ENCODE peak calls at places on chromosomes 12 and 14, in ten cellular contexts. One of them, this sample, is unnamed.

GRCh38 chr12:4648099-4648498 is 752 bp downstream of the AKAP3 start:
- DNase-seq in WERI-Rb-1: no peak
- DNase-seq in tibial artery: no peak
- DNase-seq in GM06990: peak; percentile 15
- DNase-seq in dorsolateral prefrontal cortex: no peak
- DNase-seq in hepatocyte: peak; percentile 16
- DNase-seq in AG04450: no peak
- DNase-seq in mesothelial cell of epicardium: no peak
- DNase-seq in MCF 10A: no peak
- DNase-seq in kidney epithelial cell: no peak
- DNase-seq in this sample: no peak

GRCh38 chr14:36647827-36648753 is 13.6 kb upstream of the PAX9 start:
- DNase-seq in dorsolateral prefrontal cortex: no peak
- DNase-seq in kidney epithelial cell: no peak
- DNase-seq in tibial artery: peak; percentile 67
- DNase-seq in GM06990: no peak
- DNase-seq in WERI-Rb-1: no peak
- DNase-seq in MCF 10A: peak; percentile 63
- DNase-seq in AG04450: no peak
- DNase-seq in mesothelial cell of epicardium: no peak
- DNase-seq in hepatocyte: peak; percentile 74
- DNase-seq in this sample: no peak

GRCh38 chr12:76719642-76720041 is 44.3 kb upstream of the ZDHHC17 start:
- DNase-seq in hepatocyte: no peak
- DNase-seq in MCF 10A: no peak
- DNase-seq in dorsolateral prefrontal cortex: no peak
- DNase-seq in mesothelial cell of epicardium: no peak
- DNase-seq in AG04450: no peak
- DNase-seq in tibial artery: no peak
- DNase-seq in kidney epithelial cell: no peak
- DNase-seq in GM06990: no peak
- DNase-seq in WERI-Rb-1: no peak
- DNase-seq in this sample: no peak

GRCh38 chr12:42469355-42470006 is 120.1 kb downstream of the PRICKLE1 start:
- DNase-seq in dorsolateral prefrontal cortex: no peak
- DNase-seq in AG04450: no peak
- DNase-seq in MCF 10A: no peak
- DNase-seq in GM06990: peak; percentile 81
- DNase-seq in kidney epithelial cell: no peak
- DNase-seq in mesothelial cell of epicardium: no peak
- DNase-seq in WERI-Rb-1: no peak
- DNase-seq in hepatocyte: no peak
- DNase-seq in tibial artery: no peak
- DNase-seq in this sample: no peak

GRCh38 chr14:22560638-22561365 is 28.2 kb downstream of the DAD1 start:
- DNase-seq in mesothelial cell of epicardium: no peak
- DNase-seq in tibial artery: no peak
- DNase-seq in dorsolateral prefrontal cortex: no peak
- DNase-seq in kidney epithelial cell: no peak
- DNase-seq in hepatocyte: peak; percentile 77
- DNase-seq in MCF 10A: no peak
- DNase-seq in GM06990: no peak
- DNase-seq in WERI-Rb-1: no peak
- DNase-seq in AG04450: no peak
- DNase-seq in this sample: no peak

GRCh38 chr14:103721334-103722120 is 5.9 kb downstream of the ZFYVE21 start:
- DNase-seq in AG04450: no peak
- DNase-seq in kidney epithelial cell: peak; percentile 47
- DNase-seq in WERI-Rb-1: no peak
- DNase-seq in hepatocyte: no peak
- DNase-seq in GM06990: no peak
- DNase-seq in mesothelial cell of epicardium: no peak
- DNase-seq in tibial artery: no peak
- DNase-seq in dorsolateral prefrontal cortex: peak; percentile 87
- DNase-seq in MCF 10A: peak; percentile 89
- DNase-seq in this sample: no peak

GRCh38 chr12:130796985-130797686 is 41.9 kb downstream of the STX2 start:
- DNase-seq in MCF 10A: no peak
- DNase-seq in mesothelial cell of epicardium: no peak
- DNase-seq in AG04450: no peak
- DNase-seq in tibial artery: no peak
- DNase-seq in GM06990: no peak
- DNase-seq in hepatocyte: no peak
- DNase-seq in WERI-Rb-1: no peak
- DNase-seq in dorsolateral prefrontal cortex: no peak
- DNase-seq in kidney epithelial cell: no peak
- DNase-seq in this sample: no peak

GRCh38 chr12:124463341-124463861 is 104.0 kb downstream of the NCOR2 start:
- DNase-seq in GM06990: no peak
- DNase-seq in tibial artery: no peak
- DNase-seq in dorsolateral prefrontal cortex: peak; percentile 49
- DNase-seq in mesothelial cell of epicardium: no peak
- DNase-seq in kidney epithelial cell: no peak
- DNase-seq in hepatocyte: peak; percentile 43
- DNase-seq in AG04450: no peak
- DNase-seq in MCF 10A: no peak
- DNase-seq in WERI-Rb-1: peak; percentile 98
- DNase-seq in this sample: no peak

GRCh38 chr14:77914073-77914721 is 114.3 kb downstream of the ADCK1 start:
- DNase-seq in AG04450: no peak
- DNase-seq in dorsolateral prefrontal cortex: no peak
- DNase-seq in mesothelial cell of epicardium: no peak
- DNase-seq in GM06990: no peak
- DNase-seq in tibial artery: peak; percentile 12
- DNase-seq in hepatocyte: no peak
- DNase-seq in WERI-Rb-1: no peak
- DNase-seq in MCF 10A: no peak
- DNase-seq in kidney epithelial cell: no peak
- DNase-seq in this sample: no peak

GRCh38 chr14:22432348-22432976 is 156.6 kb downstream of the DAD1 start:
- DNase-seq in tibial artery: peak; percentile 67
- DNase-seq in dorsolateral prefrontal cortex: no peak
- DNase-seq in WERI-Rb-1: no peak
- DNase-seq in GM06990: peak; percentile 29
- DNase-seq in AG04450: peak; percentile 74
- DNase-seq in hepatocyte: peak; percentile 74
- DNase-seq in mesothelial cell of epicardium: no peak
- DNase-seq in kidney epithelial cell: peak; percentile 90
- DNase-seq in MCF 10A: peak; percentile 97
- DNase-seq in this sample: no peak

GRCh38 chr12:96230646-96231045 is 36.5 kb downstream of the ELK3 start:
- DNase-seq in kidney epithelial cell: no peak
- DNase-seq in WERI-Rb-1: no peak
- DNase-seq in dorsolateral prefrontal cortex: no peak
- DNase-seq in GM06990: no peak
- DNase-seq in tibial artery: no peak
- DNase-seq in AG04450: no peak
- DNase-seq in mesothelial cell of epicardium: no peak
- DNase-seq in MCF 10A: no peak
- DNase-seq in hepatocyte: no peak
- DNase-seq in this sample: no peak

GRCh38 chr12:76085159-76085868 is 829 bp upstream of the NAP1L1 start:
- DNase-seq in tibial artery: no peak
- DNase-seq in GM06990: peak; percentile 19
- DNase-seq in dorsolateral prefrontal cortex: no peak
- DNase-seq in AG04450: no peak
- DNase-seq in MCF 10A: no peak
- DNase-seq in mesothelial cell of epicardium: no peak
- DNase-seq in kidney epithelial cell: no peak
- DNase-seq in WERI-Rb-1: no peak
- DNase-seq in hepatocyte: peak; percentile 31
- DNase-seq in this sample: no peak

GRCh38 chr14:54585214-54585613 is 18.3 kb downstream of the SAMD4A start:
- DNase-seq in WERI-Rb-1: no peak
- DNase-seq in dorsolateral prefrontal cortex: no peak
- DNase-seq in GM06990: no peak
- DNase-seq in tibial artery: no peak
- DNase-seq in mesothelial cell of epicardium: no peak
- DNase-seq in MCF 10A: no peak
- DNase-seq in hepatocyte: no peak
- DNase-seq in kidney epithelial cell: no peak
- DNase-seq in AG04450: no peak
- DNase-seq in this sample: no peak

GRCh38 chr14:48936352-48936751 is 649.8 kb downstream of the RPS29 start:
- DNase-seq in tibial artery: no peak
- DNase-seq in hepatocyte: peak; percentile 39
- DNase-seq in AG04450: no peak
- DNase-seq in WERI-Rb-1: peak; percentile 10
- DNase-seq in MCF 10A: peak; percentile 57
- DNase-seq in dorsolateral prefrontal cortex: peak; percentile 41
- DNase-seq in GM06990: no peak
- DNase-seq in kidney epithelial cell: no peak
- DNase-seq in mesothelial cell of epicardium: no peak
- DNase-seq in this sample: no peak

GRCh38 chr12:27672654-27673053 is 23.6 kb upstream of the REP15 start:
- DNase-seq in GM06990: no peak
- DNase-seq in hepatocyte: no peak
- DNase-seq in mesothelial cell of epicardium: no peak
- DNase-seq in AG04450: no peak
- DNase-seq in WERI-Rb-1: no peak
- DNase-seq in kidney epithelial cell: no peak
- DNase-seq in dorsolateral prefrontal cortex: no peak
- DNase-seq in MCF 10A: no peak
- DNase-seq in tibial artery: no peak
- DNase-seq in this sample: no peak

GRCh38 chr12:107522692-107523477 is 162.7 kb upstream of the PWP1 start:
- DNase-seq in mesothelial cell of epicardium: no peak
- DNase-seq in tibial artery: no peak
- DNase-seq in GM06990: no peak
- DNase-seq in WERI-Rb-1: peak; percentile 20
- DNase-seq in MCF 10A: peak; percentile 18
- DNase-seq in dorsolateral prefrontal cortex: no peak
- DNase-seq in kidney epithelial cell: no peak
- DNase-seq in AG04450: no peak
- DNase-seq in hepatocyte: no peak
- DNase-seq in this sample: no peak
- TF ChIP-seq CTCF in mesothelial cell of epicardium: no peak
- TF ChIP-seq CTCF in tibial artery: no peak
- TF ChIP-seq CTCF in GM06990: peak; percentile 21
- TF ChIP-seq CTCF in WERI-Rb-1: peak; percentile 69
- TF ChIP-seq CTCF in MCF 10A: no peak
- TF ChIP-seq CTCF in dorsolateral prefrontal cortex: no peak
- TF ChIP-seq CTCF in kidney epithelial cell: peak; percentile 14
- TF ChIP-seq CTCF in AG04450: peak; percentile 28
- TF ChIP-seq CTCF in hepatocyte: peak; percentile 12
- TF ChIP-seq CTCF in this sample: no peak

DNA sequence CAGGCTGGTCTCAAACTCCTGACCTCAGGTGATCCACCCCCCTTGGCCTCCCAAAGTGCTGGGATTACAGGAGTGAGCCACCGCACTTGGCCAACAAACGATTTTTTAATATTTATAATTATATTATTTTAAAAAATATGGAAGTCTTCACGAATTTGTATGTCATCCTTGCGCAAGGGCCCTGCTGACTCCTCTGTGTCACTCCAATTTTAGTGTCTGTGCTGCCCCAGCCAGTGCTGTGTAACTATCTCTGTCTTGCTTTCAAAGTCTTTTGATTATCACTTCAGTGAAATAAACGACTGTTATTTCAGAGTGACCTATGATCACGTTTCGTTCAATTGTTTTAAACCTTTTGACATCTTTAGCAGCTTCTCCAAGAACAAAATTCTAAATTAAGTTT is 13.1 kb upstream of the MMP17 start:
- DNase-seq in GM06990: no peak
- DNase-seq in tibial artery: no peak
- DNase-seq in WERI-Rb-1: no peak
- DNase-seq in MCF 10A: no peak
- DNase-seq in AG04450: no peak
- DNase-seq in hepatocyte: no peak
- DNase-seq in kidney epithelial cell: no peak
- DNase-seq in dorsolateral prefrontal cortex: no peak
- DNase-seq in mesothelial cell of epicardium: no peak
- DNase-seq in this sample: no peak
- TF ChIP-seq CTCF in GM06990: no peak
- TF ChIP-seq CTCF in tibial artery: no peak
- TF ChIP-seq CTCF in WERI-Rb-1: no peak
- TF ChIP-seq CTCF in MCF 10A: no peak
- TF ChIP-seq CTCF in AG04450: no peak
- TF ChIP-seq CTCF in hepatocyte: no peak
- TF ChIP-seq CTCF in kidney epithelial cell: no peak
- TF ChIP-seq CTCF in dorsolateral prefrontal cortex: no peak
- TF ChIP-seq CTCF in mesothelial cell of epicardium: no peak
- TF ChIP-seq CTCF in this sample: no peak

GRCh38 chr14:61558271-61558670 is 137.0 kb upstream of the HIF1A start:
- DNase-seq in hepatocyte: no peak
- DNase-seq in mesothelial cell of epicardium: no peak
- DNase-seq in GM06990: no peak
- DNase-seq in WERI-Rb-1: no peak
- DNase-seq in kidney epithelial cell: no peak
- DNase-seq in MCF 10A: peak; percentile 66
- DNase-seq in AG04450: no peak
- DNase-seq in dorsolateral prefrontal cortex: no peak
- DNase-seq in tibial artery: no peak
- DNase-seq in this sample: no peak

GRCh38 chr14:61561144-61561543 is 134.2 kb upstream of the HIF1A start:
- DNase-seq in dorsolateral prefrontal cortex: no peak
- DNase-seq in GM06990: no peak
- DNase-seq in kidney epithelial cell: no peak
- DNase-seq in mesothelial cell of epicardium: no peak
- DNase-seq in MCF 10A: peak; percentile 86
- DNase-seq in tibial artery: no peak
- DNase-seq in WERI-Rb-1: no peak
- DNase-seq in hepatocyte: no peak
- DNase-seq in AG04450: no peak
- DNase-seq in this sample: no peak

GRCh38 chr14:61560323-61560722 is 135.0 kb upstream of the HIF1A start:
- DNase-seq in GM06990: no peak
- DNase-seq in AG04450: no peak
- DNase-seq in hepatocyte: peak; percentile 50
- DNase-seq in MCF 10A: no peak
- DNase-seq in WERI-Rb-1: no peak
- DNase-seq in kidney epithelial cell: no peak
- DNase-seq in dorsolateral prefrontal cortex: no peak
- DNase-seq in tibial artery: no peak
- DNase-seq in mesothelial cell of epicardium: no peak
- DNase-seq in this sample: no peak

GRCh38 chr14:61557854-61558253 is 137.5 kb upstream of the HIF1A start:
- DNase-seq in AG04450: no peak
- DNase-seq in hepatocyte: no peak
- DNase-seq in tibial artery: no peak
- DNase-seq in kidney epithelial cell: no peak
- DNase-seq in WERI-Rb-1: no peak
- DNase-seq in GM06990: no peak
- DNase-seq in MCF 10A: no peak
- DNase-seq in mesothelial cell of epicardium: no peak
- DNase-seq in dorsolateral prefrontal cortex: no peak
- DNase-seq in this sample: no peak

GRCh38 chr14:61559641-61560201 is 135.6 kb upstream of the HIF1A start:
- DNase-seq in kidney epithelial cell: no peak
- DNase-seq in AG04450: no peak
- DNase-seq in hepatocyte: peak; percentile 68
- DNase-seq in mesothelial cell of epicardium: no peak
- DNase-seq in tibial artery: no peak
- DNase-seq in GM06990: no peak
- DNase-seq in MCF 10A: no peak
- DNase-seq in dorsolateral prefrontal cortex: no peak
- DNase-seq in WERI-Rb-1: no peak
- DNase-seq in this sample: no peak
- TF ChIP-seq CTCF in kidney epithelial cell: no peak
- TF ChIP-seq CTCF in AG04450: no peak
- TF ChIP-seq CTCF in hepatocyte: no peak
- TF ChIP-seq CTCF in mesothelial cell of epicardium: no peak
- TF ChIP-seq CTCF in tibial artery: no peak
- TF ChIP-seq CTCF in GM06990: no peak
- TF ChIP-seq CTCF in MCF 10A: no peak
- TF ChIP-seq CTCF in dorsolateral prefrontal cortex: no peak
- TF ChIP-seq CTCF in WERI-Rb-1: no peak
- TF ChIP-seq CTCF in this sample: no peak

GRCh38 chr12:53065470-53065869 is 13.7 kb downstream of the SPRYD3 start:
- DNase-seq in AG04450: no peak
- DNase-seq in WERI-Rb-1: no peak
- DNase-seq in hepatocyte: no peak
- DNase-seq in dorsolateral prefrontal cortex: no peak
- DNase-seq in MCF 10A: no peak
- DNase-seq in kidney epithelial cell: no peak
- DNase-seq in GM06990: no peak
- DNase-seq in tibial artery: peak; percentile 72
- DNase-seq in mesothelial cell of epicardium: no peak
- DNase-seq in this sample: no peak
- TF ChIP-seq CTCF in AG04450: no peak
- TF ChIP-seq CTCF in WERI-Rb-1: no peak
- TF ChIP-seq CTCF in hepatocyte: no peak
- TF ChIP-seq CTCF in dorsolateral prefrontal cortex: no peak
- TF ChIP-seq CTCF in MCF 10A: no peak
- TF ChIP-seq CTCF in kidney epithelial cell: no peak
- TF ChIP-seq CTCF in GM06990: no peak
- TF ChIP-seq CTCF in tibial artery: no peak
- TF ChIP-seq CTCF in mesothelial cell of epicardium: no peak
- TF ChIP-seq CTCF in this sample: no peak